ENCODE peak calls at places on chromosomes 2 and 18, in six cellular contexts. E is AG08396, Z is osteoblast, Y is kidney tubule cell, X is progenitor cell of endocrine pancreas, A is tibial nerve. U is an unnamed sample.

GRCh38 chr2:44102790-44103642 is 65.7 kb upstream of the PPM1B start:
- DNase-seq in E (no peak), Z (peak), Y (no peak), X (no peak), A (no peak), U (no peak)

GRCh38 chr2:157628282-157628531 is 457 bp downstream of the ACVR1C start:
- DNase-seq in E (no peak), Z (no peak), Y (no peak), X (no peak), A (no peak), U (no peak)

GRCh38 chr2:129113776-129114175 is 795.1 kb upstream of the HS6ST1 start:
- DNase-seq in E (no peak), Z (no peak), Y (no peak), X (no peak), A (no peak), U (no peak)

GRCh38 chr2:215881582-215881981 is 131.8 kb downstream of the MREG start:
- DNase-seq in E (no peak), Z (peak), Y (no peak), X (no peak), A (no peak), U (no peak)

GRCh38 chr2:7116516-7116915 is 199.3 kb downstream of the RNF144A start:
- DNase-seq in E (no peak), Z (no peak), Y (no peak), X (no peak), A (no peak), U (no peak)

GRCh38 chr2:232522014-232522854 is 2.0 kb downstream of the PRSS56 start:
- DNase-seq in E (peak), Z (peak), Y (peak), X (peak), A (peak), U (no peak)

GRCh38 chr2:10303634-10304378 is 1.1 kb downstream of the HPCAL1 start:
- DNase-seq in E (peak), Z (peak), Y (peak), X (peak), A (no peak), U (peak)

GRCh38 chr18:65751145-65752085 is 603 bp downstream of the CDH7 start:
- DNase-seq in E (no peak), Z (peak), Y (peak), X (peak), A (no peak), U (no peak)

GRCh38 chr18:32956591-32957310 is 183.9 kb upstream of the KLHL14 start:
- DNase-seq in E (no peak), Z (peak), Y (peak), X (no peak), A (peak), U (no peak)

GRCh38 chr2:3459185-3460015 is 59.9 kb downstream of the ADI1 start:
- DNase-seq in E (no peak), Z (peak), Y (no peak), X (no peak), A (no peak), U (no peak)

GRCh38 chr2:102000813-102001766 is 9.3 kb downstream of the IL1R2 start:
- DNase-seq in E (no peak), Z (no peak), Y (peak), X (no peak), A (no peak), U (no peak)

GRCh38 chr2:239339726-239340654 is 60.8 kb downstream of the HDAC4 start:
- DNase-seq in E (no peak), Z (no peak), Y (no peak), X (no peak), A (no peak), U (no peak)

GRCh38 chr2:46508734-46509133 is 29.4 kb downstream of the TMEM247 start:
- DNase-seq in E (no peak), Z (peak), Y (no peak), X (no peak), A (no peak), U (no peak)

GRCh38 chr2:196995757-196996314 is 69.3 kb upstream of the PGAP1 start:
- DNase-seq in E (no peak), Z (no peak), Y (no peak), X (no peak), A (no peak), U (no peak)

GRCh38 chr2:220434365-220434764 is 806.9 kb downstream of the SLC4A3 start:
- DNase-seq in E (peak), Z (no peak), Y (peak), X (no peak), A (no peak), U (no peak)

GRCh38 chr2:44895061-44895460 is 46.4 kb upstream of the SIX3 start:
- DNase-seq in E (no peak), Z (peak), Y (no peak), X (no peak), A (no peak), U (no peak)

GRCh38 chr2:46578966-46579365 is 99.6 kb downstream of the TMEM247 start:
- DNase-seq in E (no peak), Z (no peak), Y (no peak), X (no peak), A (no peak), U (no peak)

GRCh38 chr18:70181015-70181414 is 24.5 kb downstream of the RTTN start:
- DNase-seq in E (peak), Z (no peak), Y (peak), X (no peak), A (no peak), U (no peak)

GRCh38 chr18:58792086-58792485 is 72.6 kb upstream of the ZNF532 start:
- DNase-seq in E (no peak), Z (no peak), Y (no peak), X (no peak), A (no peak), U (no peak)

GRCh38 chr2:176136375-176137248 is 7.1 kb downstream of the HOXD8 start:
- DNase-seq in E (no peak), Z (peak), Y (peak), X (no peak), A (no peak), U (no peak)